ENCODE peak calls at places on chromosomes 11 and 22, in ten cellular contexts. One of them, this sample, is unnamed.

GRCh38 chr11:63017306-63017974 is 1.8 kb upstream of the SLC22A8 start:
- DNase-seq in COLO829: no peak
- DNase-seq in NCI-H1417: no peak
- DNase-seq in T-helper 2 cell: no peak
- DNase-seq in D341Med: no peak
- DNase-seq in hippocampal formation: no peak
- DNase-seq in GM06990: no peak
- DNase-seq in AG09309: no peak
- DNase-seq in upper lobe of right lung: no peak
- DNase-seq in SW480: no peak
- DNase-seq in this sample: no peak

GRCh38 chr11:102111787-102112653 is 1.8 kb downstream of the YAP1 start:
- DNase-seq in NCI-H1417: no peak
- DNase-seq in T-helper 2 cell: peak
- DNase-seq in GM06990: no peak
- DNase-seq in COLO829: peak
- DNase-seq in upper lobe of right lung: no peak
- DNase-seq in D341Med: no peak
- DNase-seq in SW480: peak
- DNase-seq in hippocampal formation: no peak
- DNase-seq in AG09309: peak
- DNase-seq in this sample: peak

GRCh38 chr11:71498091-71498490 is 29.0 kb upstream of the KRTAP5-7 start:
- DNase-seq in T-helper 2 cell: no peak
- DNase-seq in GM06990: no peak
- DNase-seq in D341Med: no peak
- DNase-seq in COLO829: no peak
- DNase-seq in hippocampal formation: no peak
- DNase-seq in SW480: no peak
- DNase-seq in upper lobe of right lung: no peak
- DNase-seq in AG09309: no peak
- DNase-seq in NCI-H1417: no peak
- DNase-seq in this sample: no peak

GRCh38 chr22:33811686-33812085 is 108.6 kb downstream of the LARGE1 start:
- DNase-seq in SW480: no peak
- DNase-seq in NCI-H1417: no peak
- DNase-seq in hippocampal formation: no peak
- DNase-seq in upper lobe of right lung: no peak
- DNase-seq in T-helper 2 cell: no peak
- DNase-seq in COLO829: no peak
- DNase-seq in D341Med: no peak
- DNase-seq in GM06990: no peak
- DNase-seq in AG09309: no peak
- DNase-seq in this sample: no peak

GRCh38 chr11:67300756-67301312 is 2.5 kb upstream of the SSH3 start:
- DNase-seq in T-helper 2 cell: no peak
- DNase-seq in D341Med: peak
- DNase-seq in NCI-H1417: no peak
- DNase-seq in upper lobe of right lung: peak
- DNase-seq in hippocampal formation: no peak
- DNase-seq in AG09309: no peak
- DNase-seq in SW480: no peak
- DNase-seq in GM06990: no peak
- DNase-seq in COLO829: no peak
- DNase-seq in this sample: no peak

GRCh38 chr11:72833792-72834501 is 19.7 kb downstream of the ATG16L2 start:
- DNase-seq in hippocampal formation: no peak
- DNase-seq in GM06990: no peak
- DNase-seq in T-helper 2 cell: no peak
- DNase-seq in D341Med: no peak
- DNase-seq in NCI-H1417: no peak
- DNase-seq in COLO829: no peak
- DNase-seq in upper lobe of right lung: no peak
- DNase-seq in AG09309: no peak
- DNase-seq in SW480: no peak
- DNase-seq in this sample: no peak

GRCh38 chr11:96794152-96794551 is 404.3 kb downstream of the JRKL start:
- DNase-seq in SW480: no peak
- DNase-seq in hippocampal formation: no peak
- DNase-seq in D341Med: peak
- DNase-seq in NCI-H1417: no peak
- DNase-seq in T-helper 2 cell: no peak
- DNase-seq in COLO829: no peak
- DNase-seq in AG09309: no peak
- DNase-seq in upper lobe of right lung: no peak
- DNase-seq in GM06990: no peak
- DNase-seq in this sample: no peak

GRCh38 chr22:17772963-17773605 is 1.2 kb downstream of the BID start:
- DNase-seq in AG09309: peak
- DNase-seq in SW480: no peak
- DNase-seq in hippocampal formation: no peak
- DNase-seq in upper lobe of right lung: no peak
- DNase-seq in NCI-H1417: no peak
- DNase-seq in D341Med: no peak
- DNase-seq in COLO829: no peak
- DNase-seq in T-helper 2 cell: no peak
- DNase-seq in GM06990: no peak
- DNase-seq in this sample: no peak

GRCh38 chr11:69799582-69799981 is 19.6 kb downstream of the FGF3 start:
- DNase-seq in hippocampal formation: no peak
- DNase-seq in upper lobe of right lung: no peak
- DNase-seq in GM06990: no peak
- DNase-seq in AG09309: no peak
- DNase-seq in D341Med: no peak
- DNase-seq in COLO829: peak
- DNase-seq in NCI-H1417: no peak
- DNase-seq in SW480: peak
- DNase-seq in T-helper 2 cell: no peak
- DNase-seq in this sample: peak

GRCh38 chr11:82305123-82305522 is 428.5 kb downstream of the FAM181B start:
- DNase-seq in T-helper 2 cell: peak
- DNase-seq in GM06990: no peak
- DNase-seq in D341Med: no peak
- DNase-seq in NCI-H1417: no peak
- DNase-seq in AG09309: no peak
- DNase-seq in SW480: no peak
- DNase-seq in COLO829: no peak
- DNase-seq in upper lobe of right lung: no peak
- DNase-seq in hippocampal formation: no peak
- DNase-seq in this sample: no peak

GRCh38 chr11:69209421-69209820 is 53.7 kb downstream of the SMIM38 start:
- DNase-seq in T-helper 2 cell: no peak
- DNase-seq in GM06990: no peak
- DNase-seq in upper lobe of right lung: no peak
- DNase-seq in NCI-H1417: no peak
- DNase-seq in COLO829: no peak
- DNase-seq in hippocampal formation: no peak
- DNase-seq in SW480: no peak
- DNase-seq in AG09309: no peak
- DNase-seq in D341Med: no peak
- DNase-seq in this sample: no peak

GRCh38 chr11:99865951-99866350 is 821.1 kb upstream of the ARHGAP42 start:
- DNase-seq in COLO829: no peak
- DNase-seq in T-helper 2 cell: no peak
- DNase-seq in upper lobe of right lung: no peak
- DNase-seq in GM06990: no peak
- DNase-seq in hippocampal formation: no peak
- DNase-seq in NCI-H1417: no peak
- DNase-seq in SW480: no peak
- DNase-seq in AG09309: no peak
- DNase-seq in D341Med: no peak
- DNase-seq in this sample: no peak

GRCh38 chr11:12864316-12865156 is 144.6 kb upstream of the RASSF10 start:
- DNase-seq in SW480: no peak
- DNase-seq in D341Med: no peak
- DNase-seq in NCI-H1417: peak
- DNase-seq in T-helper 2 cell: peak
- DNase-seq in AG09309: peak
- DNase-seq in GM06990: no peak
- DNase-seq in hippocampal formation: no peak
- DNase-seq in COLO829: peak
- DNase-seq in upper lobe of right lung: no peak
- DNase-seq in this sample: no peak

GRCh38 chr11:128735935-128736610 is 42.2 kb downstream of the FLI1 start:
- DNase-seq in T-helper 2 cell: peak
- DNase-seq in AG09309: no peak
- DNase-seq in upper lobe of right lung: no peak
- DNase-seq in SW480: no peak
- DNase-seq in GM06990: no peak
- DNase-seq in NCI-H1417: no peak
- DNase-seq in COLO829: no peak
- DNase-seq in hippocampal formation: no peak
- DNase-seq in D341Med: no peak
- DNase-seq in this sample: no peak

GRCh38 chr22:23532756-23533155 is 47.3 kb downstream of the IGLL1 start:
- DNase-seq in AG09309: no peak
- DNase-seq in hippocampal formation: no peak
- DNase-seq in D341Med: peak
- DNase-seq in SW480: no peak
- DNase-seq in GM06990: no peak
- DNase-seq in NCI-H1417: no peak
- DNase-seq in upper lobe of right lung: peak
- DNase-seq in T-helper 2 cell: no peak
- DNase-seq in COLO829: no peak
- DNase-seq in this sample: no peak

GRCh38 chr11:111598546-111598945 is 3.7 kb upstream of the SIK2 start:
- DNase-seq in SW480: no peak
- DNase-seq in GM06990: no peak
- DNase-seq in hippocampal formation: no peak
- DNase-seq in upper lobe of right lung: no peak
- DNase-seq in COLO829: no peak
- DNase-seq in T-helper 2 cell: no peak
- DNase-seq in D341Med: no peak
- DNase-seq in AG09309: no peak
- DNase-seq in NCI-H1417: no peak
- DNase-seq in this sample: no peak

GRCh38 chr11:76801205-76801604 is 18.0 kb downstream of the TSKU start:
- DNase-seq in SW480: no peak
- DNase-seq in hippocampal formation: no peak
- DNase-seq in GM06990: no peak
- DNase-seq in COLO829: no peak
- DNase-seq in NCI-H1417: no peak
- DNase-seq in D341Med: no peak
- DNase-seq in AG09309: no peak
- DNase-seq in T-helper 2 cell: no peak
- DNase-seq in upper lobe of right lung: no peak
- DNase-seq in this sample: no peak

GRCh38 chr22:38494498-38494897 is 11.6 kb downstream of the DDX17 start:
- DNase-seq in hippocampal formation: no peak
- DNase-seq in SW480: no peak
- DNase-seq in upper lobe of right lung: no peak
- DNase-seq in NCI-H1417: no peak
- DNase-seq in GM06990: no peak
- DNase-seq in D341Med: no peak
- DNase-seq in COLO829: no peak
- DNase-seq in T-helper 2 cell: peak
- DNase-seq in AG09309: peak
- DNase-seq in this sample: no peak

GRCh38 chr22:36853407-36854099 is 7.3 kb upstream of the NCF4 start:
- DNase-seq in GM06990: peak
- DNase-seq in AG09309: no peak
- DNase-seq in T-helper 2 cell: peak
- DNase-seq in NCI-H1417: no peak
- DNase-seq in D341Med: peak
- DNase-seq in SW480: no peak
- DNase-seq in upper lobe of right lung: peak
- DNase-seq in hippocampal formation: peak
- DNase-seq in COLO829: peak
- DNase-seq in this sample: peak

GRCh38 chr11:5118893-5119292 is 19.3 kb downstream of the OR52A5 start:
- DNase-seq in T-helper 2 cell: no peak
- DNase-seq in AG09309: no peak
- DNase-seq in D341Med: no peak
- DNase-seq in NCI-H1417: no peak
- DNase-seq in upper lobe of right lung: no peak
- DNase-seq in GM06990: no peak
- DNase-seq in COLO829: no peak
- DNase-seq in SW480: no peak
- DNase-seq in hippocampal formation: no peak
- DNase-seq in this sample: no peak

GRCh38 chr22:44245867-44246266 is 65.1 kb downstream of the PARVG start:
- DNase-seq in COLO829: no peak
- DNase-seq in GM06990: no peak
- DNase-seq in SW480: no peak
- DNase-seq in NCI-H1417: no peak
- DNase-seq in T-helper 2 cell: no peak
- DNase-seq in AG09309: no peak
- DNase-seq in D341Med: no peak
- DNase-seq in upper lobe of right lung: no peak
- DNase-seq in hippocampal formation: no peak
- DNase-seq in this sample: no peak

GRCh38 chr11:93515438-93515837 is 27.8 kb downstream of the SMCO4 start:
- DNase-seq in upper lobe of right lung: no peak
- DNase-seq in T-helper 2 cell: no peak
- DNase-seq in GM06990: no peak
- DNase-seq in SW480: no peak
- DNase-seq in AG09309: no peak
- DNase-seq in COLO829: no peak
- DNase-seq in NCI-H1417: no peak
- DNase-seq in hippocampal formation: no peak
- DNase-seq in D341Med: no peak
- DNase-seq in this sample: no peak

This sample was measured in HepG2.